ENCODE peak calls at places on chromosomes 11 and 22, in four cellular contexts. R is A172; A is stimulated activated CD4-positive, alpha-beta T cell treated with anti-CD3 and anti-CD28 coated beads, TNF-alpha, amount 100 ng/mL, for 24 hours; O is aorta. L is an unnamed sample.

GRCh38 chr11:45453721-45454120 is 167.6 kb upstream of the SYT13 start:
- DNase-seq in R (no peak), A (no peak), O (no peak), L (no peak)

GRCh38 chr11:69159153-69159850 is 3.6 kb downstream of the SMIM38 start:
- DNase-seq in R (no peak), A (no peak), O (no peak), L (no peak)

GRCh38 chr11:11268119-11268518 is 84.9 kb downstream of the CSNK2A3 start:
- DNase-seq in R (no peak), A (no peak), O (no peak), L (peak; percentile 20)

GRCh38 chr11:23990346-23990745 is 506.5 kb upstream of the LUZP2 start:
- DNase-seq in R (no peak), A (no peak), O (no peak), L (no peak)

GRCh38 chr11:14974021-14974698 is 2.0 kb upstream of the CALCA start:
- DNase-seq in R (no peak), A (no peak), O (no peak), L (peak; percentile 62)

GRCh38 chr11:79013509-79013908 is 427.3 kb downstream of the TENM4 start:
- DNase-seq in R (no peak), A (no peak), O (no peak), L (no peak)

GRCh38 chr11:100674212-100674611 is 12.9 kb upstream of the ARHGAP42 start:
- DNase-seq in R (peak; percentile 51), A (no peak), O (no peak), L (no peak)

GRCh38 chr11:94790771-94791180 is 22.6 kb downstream of the AMOTL1 start:
- DNase-seq in R (peak; percentile 26), A (no peak), O (no peak), L (no peak)

GRCh38 chr22:30870451-30871345 is 97.9 kb downstream of the MORC2 start:
- DNase-seq in R (no peak), A (no peak), O (peak; percentile 33), L (peak; percentile 43)

GRCh38 chr22:20648306-20648903 is 125.5 kb upstream of the SERPIND1 start:
- DNase-seq in R (no peak), A (no peak), O (no peak), L (no peak)

GRCh38 chr22:39467390-39467901 is 10.6 kb downstream of the MGAT3 start:
- DNase-seq in R (no peak), A (no peak), O (no peak), L (no peak)

GRCh38 chr22:20015971-20016733 is 471 bp downstream of the ARVCF start:
- DNase-seq in R (no peak), A (peak; percentile 14), O (peak; percentile 65), L (peak; percentile 68)

GRCh38 chr11:2521081-2521480 is 76.3 kb downstream of the KCNQ1 start:
- DNase-seq in R (no peak), A (no peak), O (peak; percentile 21), L (peak; percentile 35)

GRCh38 chr11:70703141-70704052 is 305.1 kb downstream of the CTTN start:
- DNase-seq in R (no peak), A (no peak), O (peak; percentile 29), L (no peak)

GRCh38 chr11:111310088-111310487 is 11.7 kb downstream of the POU2AF3 start:
- DNase-seq in R (no peak), A (no peak), O (no peak), L (no peak)

GRCh38 chr11:120182357-120182756 is 28.5 kb upstream of the OAF start:
- DNase-seq in R (no peak), A (no peak), O (no peak), L (no peak)

GRCh38 chr22:21457023-21457787 is 10.0 kb upstream of the TMEM191C start:
- DNase-seq in R (no peak), A (no peak), O (no peak), L (peak; percentile 51)

GRCh38 chr11:59801981-59802638 is 8.5 kb downstream of the MRPL16 start:
- DNase-seq in R (peak; percentile 65), A (no peak), O (peak; percentile 56), L (peak; percentile 63)

GRCh38 chr11:126072141-126072741 is 9.6 kb upstream of the CDON start:
- DNase-seq in R (no peak), A (no peak), O (no peak), L (no peak)

GRCh38 chr11:132058211-132058772 is 687.9 kb downstream of the NTM start:
- DNase-seq in R (peak; percentile 74), A (no peak), O (peak; percentile 70), L (peak; percentile 81)

GRCh38 chr22:31248965-31249940 is 37.2 kb downstream of the LIMK2 start:
- DNase-seq in R (no peak), A (no peak), O (no peak), L (peak; percentile 83)

GRCh38 chr22:37563153-37564081 is 3.1 kb downstream of the CDC42EP1 start:
- DNase-seq in R (peak; percentile 85), A (no peak), O (peak; percentile 88), L (peak; percentile 92)

GRCh38 chr11:88352139-88352538 is 14.6 kb upstream of the CTSC start:
- DNase-seq in R (peak; percentile 2), A (no peak), O (no peak), L (no peak)

GRCh38 chr11:2777396-2777795 is 77.6 kb upstream of the KCNQ1OT1 start:
- DNase-seq in R (peak; percentile 77), A (no peak), O (peak; percentile 48), L (peak; percentile 80)

GRCh38 chr11:2754008-2754407 is 54.2 kb upstream of the KCNQ1OT1 start:
- DNase-seq in R (no peak), A (no peak), O (peak; percentile 9), L (peak; percentile 37)

L was measured in islet precursor cell.